ENCODE peak calls at places on chromosomes 13 and 19, in four cellular contexts. I is cardiac muscle cell, C is transverse colon, G is esophagus squamous epithelium. R is an unnamed sample.

GRCh38 chr13:88086577-88086976 is 415.4 kb downstream of the SLITRK5 start:
- DNase-seq in I (no peak), C (no peak), G (no peak), R (no peak)

GRCh38 chr13:47216176-47216822 is 319.4 kb upstream of the HTR2A start:
- DNase-seq in I (no peak), C (no peak), G (no peak), R (no peak)

GRCh38 chr19:8494158-8494557 is 8.3 kb downstream of the PRAM1 start:
- DNase-seq in I (no peak), C (no peak), G (no peak), R (no peak)

GRCh38 chr19:43504426-43505185 is at the start of gene PHLDB3:
- DNase-seq in I (peak), C (peak), G (no peak), R (no peak)

GRCh38 chr13:63636231-63636993 is 2220.8 kb upstream of the PCDH20 start:
- DNase-seq in I (no peak), C (no peak), G (no peak), R (no peak)

GRCh38 chr19:46221981-46222610 is 7.4 kb upstream of the IGFL1 start:
- DNase-seq in I (peak), C (no peak), G (no peak), R (peak)

GRCh38 chr19:4754248-4754647 is 30.6 kb upstream of the DPP9 start:
- DNase-seq in I (no peak), C (no peak), G (no peak), R (no peak)

GRCh38 chr13:79451500-79451962 is 29.4 kb upstream of the NDFIP2 start:
- DNase-seq in I (no peak), C (peak), G (no peak), R (no peak)

GRCh38 chr19:54436031-54436523 is 12.9 kb upstream of the LENG8 start:
- DNase-seq in I (peak), C (no peak), G (no peak), R (no peak)

GRCh38 chr13:24459234-24459633 is 53.3 kb downstream of the PARP4 start:
- DNase-seq in I (no peak), C (no peak), G (no peak), R (no peak)

GRCh38 chr13:29435125-29435911 is 160.2 kb downstream of the SLC7A1 start:
- DNase-seq in I (peak), C (no peak), G (no peak), R (no peak)

GRCh38 chr13:58181111-58181510 is 549.6 kb downstream of the PCDH17 start:
- DNase-seq in I (no peak), C (no peak), G (no peak), R (no peak)

GRCh38 chr13:89269737-89270136 is 1598.6 kb downstream of the SLITRK5 start:
- DNase-seq in I (no peak), C (no peak), G (no peak), R (no peak)

GRCh38 chr19:21593934-21594844 is 88.8 kb downstream of the ZNF429 start:
- DNase-seq in I (no peak), C (no peak), G (no peak), R (no peak)

GRCh38 chr19:40809358-40810086 is 10.5 kb downstream of the EGLN2 start:
- DNase-seq in I (no peak), C (no peak), G (no peak), R (no peak)

GRCh38 chr19:10612515-10613119 is 12.7 kb upstream of the SLC44A2 start:
- DNase-seq in I (no peak), C (peak), G (no peak), R (peak)

GRCh38 chr19:49326165-49326704 is 1.2 kb upstream of the SLC6A16 start:
- DNase-seq in I (no peak), C (no peak), G (no peak), R (no peak)

GRCh38 chr19:9040131-9040530 is 29.9 kb upstream of the MUC16 start:
- DNase-seq in I (no peak), C (no peak), G (no peak), R (no peak)

GRCh38 chr13:44266305-44266704 is 107.3 kb upstream of the SERP2 start:
- DNase-seq in I (no peak), C (no peak), G (no peak), R (no peak)

GRCh38 chr19:13100031-13100588 is 2.5 kb downstream of the LYL1 start:
- DNase-seq in I (no peak), C (no peak), G (no peak), R (no peak)

GRCh38 chr13:87172166-87172825 is 498.9 kb upstream of the SLITRK5 start:
- DNase-seq in I (no peak), C (no peak), G (no peak), R (no peak)

GRCh38 chr13:65307056-65307455 is 1923.1 kb downstream of the PCDH9 start:
- DNase-seq in I (no peak), C (no peak), G (no peak), R (no peak)

GRCh38 chr13:50511877-50512332 is 331.6 kb downstream of the DLEU7 start:
- DNase-seq in I (no peak), C (peak), G (no peak), R (no peak)

GRCh38 chr19:27746691-27747380 is 1466.1 kb downstream of the UQCRFS1 start:
- DNase-seq in I (peak), C (peak), G (no peak), R (no peak)

GRCh38 chr19:43560687-43561086 is 14.6 kb downstream of the XRCC1 start:
- DNase-seq in I (no peak), C (no peak), G (no peak), R (no peak)

GRCh38 chr19:29596885-29597525 is 9.1 kb upstream of the POP4 start:
- DNase-seq in I (peak), C (no peak), G (no peak), R (no peak)

GRCh38 chr13:43058836-43059235 is 35.5 kb downstream of the DNAJC15 start:
- DNase-seq in I (no peak), C (no peak), G (no peak), R (no peak)

GRCh38 chr13:43206858-43207257 is 183.5 kb downstream of the DNAJC15 start:
- DNase-seq in I (no peak), C (no peak), G (no peak), R (no peak)

GRCh38 chr13:46389457-46389856 is 2.4 kb upstream of the RUBCNL start:
- DNase-seq in I (no peak), C (no peak), G (no peak), R (no peak)

GRCh38 chr19:53980553-53981407 is 10.7 kb upstream of the CACNG6 start:
- DNase-seq in I (peak), C (no peak), G (no peak), R (no peak)

GRCh38 chr19:15180451-15181390 is 20.1 kb downstream of the NOTCH3 start:
- DNase-seq in I (peak), C (peak), G (no peak), R (no peak)

GRCh38 chr13:107441279-107441678 is 774.1 kb downstream of the LIG4 start:
- DNase-seq in I (no peak), C (no peak), G (no peak), R (no peak)

GRCh38 chr19:41926028-41926860 is 2.0 kb downstream of the ERFL start:
- DNase-seq in I (no peak), C (no peak), G (no peak), R (no peak)

GRCh38 chr19:35661995-35662340 is 4.3 kb upstream of the UPK1A start:
- DNase-seq in I (no peak), C (no peak), G (no peak), R (no peak)

GRCh38 chr13:100254002-100254401 is 165.1 kb downstream of the PCCA start:
- DNase-seq in I (no peak), C (no peak), G (no peak), R (no peak)

GRCh38 chr19:35739275-35740107 is 2.8 kb downstream of the IGFLR1 start:
- DNase-seq in I (no peak), C (no peak), G (no peak), R (no peak)

GRCh38 chr13:31159306-31159705 is 2.4 kb downstream of the HSPH1 start:
- DNase-seq in I (no peak), C (no peak), G (no peak), R (no peak)

GRCh38 chr19:42232435-42232834 is 10.0 kb downstream of the GSK3A start:
- DNase-seq in I (no peak), C (no peak), G (no peak), R (no peak)

GRCh38 chr19:50703915-50704548 is 15.6 kb downstream of the SHANK1 start:
- DNase-seq in I (peak), C (no peak), G (no peak), R (no peak)

GRCh38 chr19:39406656-39407393 is at the start of gene ZFP36:
- DNase-seq in I (peak), C (peak), G (peak), R (peak)
- H3K27ac ChIP-seq in I (peak), C (peak), G (peak), R (peak)

DNA sequence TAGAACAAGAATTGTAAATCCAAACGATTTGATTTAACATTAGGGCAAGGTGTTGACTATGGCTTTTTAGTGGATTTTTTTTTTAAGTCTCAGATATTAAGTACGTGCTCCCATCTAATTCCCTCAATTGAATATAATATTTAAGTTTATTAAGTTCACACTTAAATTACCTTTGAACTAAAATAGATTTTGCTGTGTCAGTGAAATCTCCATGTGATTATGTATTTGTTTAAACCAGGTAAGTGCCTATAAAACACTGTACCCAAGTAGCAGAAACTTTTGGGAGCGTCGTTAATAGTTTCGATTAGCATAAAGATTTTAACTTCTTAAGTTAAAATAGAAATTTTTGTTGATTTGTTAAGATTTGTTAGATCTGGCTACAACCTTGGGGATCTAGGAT is 1.6 kb downstream of the CLN5 start:
- DNase-seq in I (no peak), C (no peak), G (no peak), R (no peak)
- H3K27ac ChIP-seq in I (no peak), C (peak), G (no peak), R (peak)

GRCh38 chr19:55666343-55667005 is 8.6 kb upstream of the EPN1 start:
- DNase-seq in I (no peak), C (no peak), G (no peak), R (no peak)
- H3K27ac ChIP-seq in I (no peak), C (no peak), G (no peak), R (no peak)

DNA sequence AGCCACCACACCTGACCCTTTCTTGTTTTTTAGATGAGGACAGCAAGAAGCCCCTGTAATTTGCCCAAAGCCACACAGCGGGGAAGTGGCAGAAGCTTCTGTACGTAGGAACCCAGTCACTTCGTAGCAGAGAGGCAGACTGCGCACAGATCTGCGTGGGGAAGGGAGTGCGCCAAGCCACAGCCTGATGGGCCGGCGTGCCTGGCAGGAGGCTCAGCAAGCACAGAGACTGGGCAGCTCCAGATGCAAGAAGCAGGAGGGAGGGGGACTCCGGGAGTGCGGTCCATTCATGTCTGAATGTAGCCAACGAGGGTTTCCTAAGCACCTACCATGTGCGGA is 347 bp upstream of the TJP3 start:
- DNase-seq in I (no peak), C (no peak), G (no peak), R (no peak)
- H3K27ac ChIP-seq in I (no peak), C (peak), G (no peak), R (no peak)

GRCh38 chr13:39607876-39608275 is 4.9 kb upstream of the LHFPL6 start:
- DNase-seq in I (no peak), C (no peak), G (no peak), R (no peak)

GRCh38 chr13:39616087-39616694 is 13.2 kb upstream of the LHFPL6 start:
- DNase-seq in I (peak), C (peak), G (no peak), R (no peak)

GRCh38 chr13:39612023-39612637 is 9.1 kb upstream of the LHFPL6 start:
- DNase-seq in I (peak), C (peak), G (no peak), R (peak)
- H3K27ac ChIP-seq in I (no peak), C (no peak), G (no peak), R (no peak)

GRCh38 chr19:6204866-6205723 is 69.6 kb downstream of the ACSBG2 start:
- DNase-seq in I (no peak), C (no peak), G (no peak), R (no peak)

GRCh38 chr19:6199240-6199983 is 63.9 kb downstream of the ACSBG2 start:
- DNase-seq in I (peak), C (peak), G (peak), R (peak)

GRCh38 chr19:6198896-6199239 is 63.4 kb downstream of the ACSBG2 start:
- DNase-seq in I (no peak), C (no peak), G (no peak), R (no peak)

GRCh38 chr19:6209233-6209632 is 70.5 kb downstream of the MLLT1 start:
- DNase-seq in I (no peak), C (no peak), G (no peak), R (no peak)

GRCh38 chr19:6204212-6204611 is 68.7 kb downstream of the ACSBG2 start:
- DNase-seq in I (no peak), C (no peak), G (no peak), R (no peak)
- H3K27ac ChIP-seq in I (no peak), C (no peak), G (no peak), R (no peak)

GRCh38 chr19:7264858-7265257 is 29.4 kb downstream of the INSR start:
- DNase-seq in I (no peak), C (no peak), G (no peak), R (no peak)

GRCh38 chr19:7263066-7263465 is 31.1 kb downstream of the INSR start:
- DNase-seq in I (no peak), C (no peak), G (no peak), R (no peak)

GRCh38 chr19:7260161-7260560 is 34.1 kb downstream of the INSR start:
- DNase-seq in I (no peak), C (no peak), G (no peak), R (no peak)

GRCh38 chr19:7263521-7263920 is 30.7 kb downstream of the INSR start:
- DNase-seq in I (no peak), C (no peak), G (no peak), R (no peak)

GRCh38 chr19:7262470-7262869 is 31.7 kb downstream of the INSR start:
- DNase-seq in I (no peak), C (no peak), G (no peak), R (no peak)
- H3K27ac ChIP-seq in I (no peak), C (peak), G (no peak), R (no peak)

GRCh38 chr13:110281736-110282135 is 25.2 kb downstream of the COL4A1 start:
- DNase-seq in I (no peak), C (no peak), G (no peak), R (no peak)

GRCh38 chr13:110280231-110280813 is 26.6 kb downstream of the COL4A1 start:
- DNase-seq in I (no peak), C (no peak), G (no peak), R (no peak)

GRCh38 chr13:110282316-110282841 is 24.6 kb downstream of the COL4A1 start:
- DNase-seq in I (no peak), C (no peak), G (no peak), R (no peak)

GRCh38 chr13:110279684-110280083 is 27.3 kb downstream of the COL4A1 start:
- DNase-seq in I (no peak), C (no peak), G (no peak), R (no peak)

DNA sequence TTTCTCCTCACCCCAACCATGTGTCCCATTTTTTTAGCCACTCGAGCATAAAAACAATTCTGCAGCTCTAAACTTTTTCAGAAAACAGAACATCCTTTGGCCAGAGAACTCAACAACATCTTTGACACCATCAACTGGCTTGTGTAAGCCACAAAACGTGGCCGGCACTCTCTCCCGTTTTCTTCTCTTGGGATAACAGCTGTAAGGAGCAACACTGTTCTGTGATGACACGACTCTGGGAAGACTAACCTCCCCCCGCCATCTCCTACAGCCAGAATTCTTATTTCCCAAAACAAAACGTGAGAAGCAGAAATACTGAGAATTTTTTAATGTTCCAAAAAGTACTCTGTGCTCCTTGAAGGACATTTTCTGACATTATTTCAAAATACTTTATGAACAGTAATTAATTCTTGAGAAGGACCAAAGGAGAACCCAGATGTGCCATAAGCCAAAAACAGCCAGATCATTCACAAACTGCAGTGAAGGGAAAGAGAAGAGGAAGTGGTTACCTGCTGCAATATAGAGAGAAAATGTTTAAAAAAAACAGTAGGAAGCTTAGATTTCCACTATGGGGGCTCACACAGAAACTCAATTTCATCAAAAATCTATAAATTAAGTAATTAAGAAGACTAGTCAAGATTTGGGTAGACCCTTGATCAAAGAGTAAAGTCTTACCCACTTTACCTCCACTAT is 25.8 kb downstream of the COL4A1 start:
- DNase-seq in I (no peak), C (peak), G (no peak), R (no peak)
- H3K27ac ChIP-seq in I (no peak), C (peak), G (peak), R (peak)

GRCh38 chr13:110665491-110666254 is 40.2 kb downstream of the CARS2 start:
- DNase-seq in I (no peak), C (no peak), G (no peak), R (no peak)
- H3K27ac ChIP-seq in I (no peak), C (no peak), G (peak), R (no peak)

GRCh38 chr13:113969311-113969972 is 4.4 kb downstream of the C13orf46 start:
- DNase-seq in I (no peak), C (no peak), G (no peak), R (peak)
- H3K27ac ChIP-seq in I (no peak), C (peak), G (no peak), R (no peak)

R was measured in thoracic aorta.